ENCODE peak calls at places on chromosomes 6 and 20, in ten cellular contexts. Q, L, S, W, K, D, J, R, E and G are unnamed samples.

GRCh38 chr20:41170386-41171105 is 33.2 kb downstream of the PLCG1 start:
- DNase-seq in E (peak), L (no peak), W (no peak), R (no peak), J (no peak), K (no peak), Q (no peak), S (no peak), D (no peak), G (no peak)

GRCh38 chr20:62906209-62906608 is 20.1 kb downstream of the DIDO1 start:
- DNase-seq in Q (no peak), W (no peak), R (no peak), K (no peak), J (no peak), E (no peak), L (no peak), D (no peak), S (no peak), G (no peak)

GRCh38 chr6:40695114-40695513 is 108.0 kb upstream of the LRFN2 start:
- DNase-seq in K (no peak), Q (peak), S (no peak), W (no peak), E (no peak), R (peak), L (no peak), D (no peak), J (no peak), G (no peak)

GRCh38 chr20:1415667-1416468 is 23.0 kb upstream of the FKBP1A start:
- DNase-seq in L (no peak), R (no peak), W (peak), E (no peak), D (no peak), K (peak), J (no peak), Q (peak), S (no peak), G (peak)

GRCh38 chr6:29887819-29888581 is 54.3 kb upstream of the HLA-A start:
- DNase-seq in D (no peak), L (peak), E (peak), Q (no peak), R (no peak), K (peak), J (peak), S (peak), W (peak), G (peak)

GRCh38 chr6:2196079-2196679 is 49.2 kb downstream of the GMDS start:
- DNase-seq in J (no peak), D (no peak), K (peak), L (peak), E (no peak), W (peak), R (peak), S (no peak), Q (peak), G (peak)

GRCh38 chr6:88359530-88360202 is 193.5 kb upstream of the CNR1 start:
- DNase-seq in D (no peak), J (no peak), R (no peak), W (no peak), E (no peak), L (no peak), K (no peak), S (no peak), Q (no peak), G (no peak)

GRCh38 chr6:117444600-117444999 is 18.9 kb upstream of the ROS1 start:
- DNase-seq in D (no peak), R (no peak), S (no peak), Q (no peak), J (no peak), E (no peak), W (peak), K (no peak), L (no peak), G (no peak)

GRCh38 chr6:143060806-143061596 is at the start of gene AIG1:
- DNase-seq in W (no peak), Q (no peak), J (peak), L (peak), D (peak), R (no peak), K (peak), S (no peak), E (peak), G (no peak)

GRCh38 chr6:56106231-56106630 is 141.1 kb downstream of the COL21A1 start:
- DNase-seq in S (no peak), R (no peak), Q (no peak), E (no peak), L (no peak), D (no peak), J (no peak), K (no peak), W (peak), G (no peak)

GRCh38 chr20:43799150-43799711 is 72.4 kb upstream of the GTSF1L start:
- DNase-seq in K (no peak), D (no peak), E (no peak), Q (no peak), R (peak), S (no peak), L (no peak), W (peak), J (peak), G (no peak)

GRCh38 chr20:4830212-4830607 is 108.5 kb downstream of the PRND start:
- DNase-seq in J (no peak), R (no peak), D (no peak), K (no peak), S (no peak), E (no peak), W (no peak), Q (no peak), L (no peak), G (no peak)

GRCh38 chr20:14406495-14406894 is 69.1 kb upstream of the FLRT3 start:
- DNase-seq in R (no peak), K (no peak), S (no peak), W (peak), D (no peak), J (no peak), L (no peak), Q (peak), E (no peak), G (no peak)

GRCh38 chr20:5945963-5946362 is 4.4 kb downstream of the TRMT6 start:
- DNase-seq in W (peak), D (no peak), E (no peak), K (peak), Q (peak), S (no peak), R (no peak), L (no peak), J (no peak), G (peak)

GRCh38 chr6:16337280-16337975 is 99.0 kb downstream of the GMPR start:
- DNase-seq in J (peak), D (no peak), S (no peak), L (no peak), K (no peak), W (peak), Q (no peak), E (peak), R (no peak), G (peak)

GRCh38 chr6:139392834-139393233 is 18.4 kb upstream of the CITED2 start:
- DNase-seq in W (no peak), R (peak), J (no peak), Q (no peak), E (no peak), L (no peak), S (no peak), K (no peak), D (no peak), G (peak)